ENCODE peak calls at places on chromosome 4, in seven cellular contexts. One of them, this sample, is unnamed.

GRCh38 chr4:92305148-92305877 is 1.5 kb downstream of the GRID2 start:
- DNase-seq in K562: no peak
- DNase-seq in GM12878: no peak
- DNase-seq in H1: peak
- DNase-seq in SK-N-SH: peak
- DNase-seq in HepG2: no peak
- DNase-seq in HCT116: peak
- DNase-seq in this sample: no peak

GRCh38 chr4:105197777-105198176 is 51.1 kb downstream of the TET2 start:
- DNase-seq in HepG2: no peak
- DNase-seq in SK-N-SH: no peak
- DNase-seq in GM12878: no peak
- DNase-seq in H1: no peak
- DNase-seq in K562: no peak
- DNase-seq in HCT116: no peak
- DNase-seq in this sample: no peak

GRCh38 chr4:60187428-60187827 is 1012.7 kb upstream of the ADGRL3 start:
- DNase-seq in K562: no peak
- DNase-seq in SK-N-SH: no peak
- DNase-seq in HepG2: no peak
- DNase-seq in HCT116: no peak
- DNase-seq in GM12878: no peak
- DNase-seq in H1: no peak
- DNase-seq in this sample: no peak

GRCh38 chr4:112075129-112075753 is 70.0 kb upstream of the FAM241A start:
- DNase-seq in HepG2: peak
- DNase-seq in HCT116: peak
- DNase-seq in H1: no peak
- DNase-seq in SK-N-SH: peak
- DNase-seq in GM12878: no peak
- DNase-seq in K562: peak
- DNase-seq in this sample: peak

GRCh38 chr4:79528241-79528706 is 120.2 kb upstream of the GK2 start:
- DNase-seq in SK-N-SH: no peak
- DNase-seq in K562: no peak
- DNase-seq in HepG2: no peak
- DNase-seq in H1: no peak
- DNase-seq in HCT116: no peak
- DNase-seq in GM12878: no peak
- DNase-seq in this sample: no peak

GRCh38 chr4:40744218-40744617 is 5.5 kb upstream of the NSUN7 start:
- DNase-seq in GM12878: no peak
- DNase-seq in K562: no peak
- DNase-seq in HepG2: no peak
- DNase-seq in SK-N-SH: no peak
- DNase-seq in HCT116: no peak
- DNase-seq in H1: no peak
- DNase-seq in this sample: no peak

GRCh38 chr4:70838972-70839536 is 636 bp downstream of the GRSF1 start:
- DNase-seq in SK-N-SH: peak
- DNase-seq in K562: peak
- DNase-seq in H1: no peak
- DNase-seq in HCT116: no peak
- DNase-seq in HepG2: peak
- DNase-seq in GM12878: no peak
- DNase-seq in this sample: peak

GRCh38 chr4:73869130-73870055 is at the start of gene CXCL1:
- DNase-seq in H1: no peak
- DNase-seq in GM12878: no peak
- DNase-seq in HCT116: no peak
- DNase-seq in SK-N-SH: peak
- DNase-seq in HepG2: no peak
- DNase-seq in K562: peak
- DNase-seq in this sample: no peak

GRCh38 chr4:31022702-31023101 is 302.5 kb downstream of the PCDH7 start:
- DNase-seq in HCT116: no peak
- DNase-seq in HepG2: no peak
- DNase-seq in GM12878: no peak
- DNase-seq in K562: no peak
- DNase-seq in SK-N-SH: no peak
- DNase-seq in H1: no peak
- DNase-seq in this sample: no peak

GRCh38 chr4:176845636-176846035 is 52.9 kb upstream of the VEGFC start:
- DNase-seq in HCT116: no peak
- DNase-seq in SK-N-SH: no peak
- DNase-seq in GM12878: no peak
- DNase-seq in HepG2: no peak
- DNase-seq in K562: no peak
- DNase-seq in H1: no peak
- DNase-seq in this sample: no peak

GRCh38 chr4:11487876-11488545 is 59.3 kb upstream of the HS3ST1 start:
- DNase-seq in K562: no peak
- DNase-seq in HepG2: no peak
- DNase-seq in H1: no peak
- DNase-seq in HCT116: no peak
- DNase-seq in GM12878: no peak
- DNase-seq in SK-N-SH: no peak
- DNase-seq in this sample: no peak

GRCh38 chr4:67869580-67870190 is 14.1 kb downstream of the TMPRSS11D start:
- DNase-seq in H1: no peak
- DNase-seq in GM12878: no peak
- DNase-seq in K562: no peak
- DNase-seq in HCT116: no peak
- DNase-seq in HepG2: no peak
- DNase-seq in SK-N-SH: no peak
- DNase-seq in this sample: no peak

GRCh38 chr4:65223601-65224000 is 446.7 kb downstream of the EPHA5 start:
- DNase-seq in H1: no peak
- DNase-seq in HepG2: no peak
- DNase-seq in GM12878: no peak
- DNase-seq in K562: no peak
- DNase-seq in SK-N-SH: no peak
- DNase-seq in HCT116: no peak
- DNase-seq in this sample: peak

GRCh38 chr4:142336251-142336934 is 509.7 kb downstream of the INPP4B start:
- DNase-seq in GM12878: no peak
- DNase-seq in SK-N-SH: no peak
- DNase-seq in K562: no peak
- DNase-seq in HCT116: no peak
- DNase-seq in HepG2: no peak
- DNase-seq in H1: no peak
- DNase-seq in this sample: no peak

GRCh38 chr4:141802324-141802723 is 165.9 kb downstream of the IL15 start:
- DNase-seq in SK-N-SH: no peak
- DNase-seq in K562: no peak
- DNase-seq in GM12878: no peak
- DNase-seq in HCT116: no peak
- DNase-seq in H1: no peak
- DNase-seq in HepG2: no peak
- DNase-seq in this sample: no peak

GRCh38 chr4:142549726-142550463 is 296.2 kb downstream of the INPP4B start:
- DNase-seq in HCT116: peak
- DNase-seq in HepG2: no peak
- DNase-seq in GM12878: no peak
- DNase-seq in SK-N-SH: no peak
- DNase-seq in K562: no peak
- DNase-seq in H1: no peak
- DNase-seq in this sample: no peak

GRCh38 chr4:169698331-169698730 is 59.4 kb downstream of the HPF1 start:
- DNase-seq in HepG2: no peak
- DNase-seq in HCT116: no peak
- DNase-seq in GM12878: no peak
- DNase-seq in SK-N-SH: no peak
- DNase-seq in H1: no peak
- DNase-seq in K562: no peak
- DNase-seq in this sample: no peak

GRCh38 chr4:48116582-48116981 is 17.5 kb downstream of the TXK start:
- DNase-seq in GM12878: no peak
- DNase-seq in K562: no peak
- DNase-seq in HCT116: no peak
- DNase-seq in H1: no peak
- DNase-seq in SK-N-SH: no peak
- DNase-seq in HepG2: no peak
- DNase-seq in this sample: no peak

GRCh38 chr4:166972071-166972470 is 262.2 kb downstream of the SPOCK3 start:
- DNase-seq in H1: no peak
- DNase-seq in HepG2: no peak
- DNase-seq in SK-N-SH: no peak
- DNase-seq in HCT116: no peak
- DNase-seq in K562: no peak
- DNase-seq in GM12878: no peak
- DNase-seq in this sample: no peak
- TF ChIP-seq JUND in H1: no peak
- TF ChIP-seq JUND in HepG2: no peak
- TF ChIP-seq JUND in SK-N-SH: no peak
- TF ChIP-seq JUND in HCT116: no peak
- TF ChIP-seq JUND in K562: no peak
- TF ChIP-seq JUND in GM12878: no peak
- TF ChIP-seq JUND in this sample: no peak

DNA sequence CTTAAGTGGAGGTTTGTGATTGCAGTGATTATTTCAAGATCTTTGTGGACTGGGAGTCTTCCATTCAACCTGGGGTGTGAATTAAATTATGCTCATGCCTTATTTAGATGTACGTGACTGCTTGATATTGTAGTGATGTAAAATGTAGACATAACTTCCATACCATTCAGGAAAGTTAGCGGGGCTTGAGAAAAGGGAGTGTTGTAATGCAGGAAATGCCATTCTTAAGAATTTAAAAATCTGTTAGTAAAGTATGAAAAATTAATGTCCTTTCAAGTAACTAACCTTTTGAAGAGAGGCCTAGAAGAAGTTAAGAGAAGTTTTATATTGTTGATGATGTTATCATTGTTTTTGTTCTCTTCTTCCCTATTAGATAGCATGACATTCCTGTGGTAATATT is 318.2 kb downstream of the CCSER1 start:
- DNase-seq in K562: no peak
- DNase-seq in SK-N-SH: no peak
- DNase-seq in HepG2: no peak
- DNase-seq in H1: no peak
- DNase-seq in GM12878: no peak
- DNase-seq in HCT116: no peak
- DNase-seq in this sample: no peak
- TF ChIP-seq JUND in K562: no peak
- TF ChIP-seq JUND in SK-N-SH: no peak
- TF ChIP-seq JUND in HepG2: no peak
- TF ChIP-seq JUND in H1: no peak
- TF ChIP-seq JUND in GM12878: no peak
- TF ChIP-seq JUND in HCT116: no peak
- TF ChIP-seq JUND in this sample: no peak

GRCh38 chr4:118967393-118967792 is 78.7 kb downstream of the SYNPO2 start:
- DNase-seq in HepG2: no peak
- DNase-seq in GM12878: no peak
- DNase-seq in SK-N-SH: no peak
- DNase-seq in HCT116: no peak
- DNase-seq in H1: no peak
- DNase-seq in K562: no peak
- DNase-seq in this sample: no peak

GRCh38 chr4:118968006-118968405 is 79.4 kb downstream of the SYNPO2 start:
- DNase-seq in GM12878: peak
- DNase-seq in H1: peak
- DNase-seq in HepG2: no peak
- DNase-seq in SK-N-SH: no peak
- DNase-seq in HCT116: no peak
- DNase-seq in K562: no peak
- DNase-seq in this sample: peak

GRCh38 chr4:118962540-118962939 is 73.9 kb downstream of the SYNPO2 start:
- DNase-seq in HCT116: no peak
- DNase-seq in K562: no peak
- DNase-seq in HepG2: no peak
- DNase-seq in H1: no peak
- DNase-seq in GM12878: no peak
- DNase-seq in SK-N-SH: no peak
- DNase-seq in this sample: no peak

GRCh38 chr4:118968813-118969212 is 80.2 kb downstream of the SYNPO2 start:
- DNase-seq in HCT116: no peak
- DNase-seq in H1: no peak
- DNase-seq in HepG2: no peak
- DNase-seq in SK-N-SH: no peak
- DNase-seq in GM12878: no peak
- DNase-seq in K562: no peak
- DNase-seq in this sample: no peak

DNA sequence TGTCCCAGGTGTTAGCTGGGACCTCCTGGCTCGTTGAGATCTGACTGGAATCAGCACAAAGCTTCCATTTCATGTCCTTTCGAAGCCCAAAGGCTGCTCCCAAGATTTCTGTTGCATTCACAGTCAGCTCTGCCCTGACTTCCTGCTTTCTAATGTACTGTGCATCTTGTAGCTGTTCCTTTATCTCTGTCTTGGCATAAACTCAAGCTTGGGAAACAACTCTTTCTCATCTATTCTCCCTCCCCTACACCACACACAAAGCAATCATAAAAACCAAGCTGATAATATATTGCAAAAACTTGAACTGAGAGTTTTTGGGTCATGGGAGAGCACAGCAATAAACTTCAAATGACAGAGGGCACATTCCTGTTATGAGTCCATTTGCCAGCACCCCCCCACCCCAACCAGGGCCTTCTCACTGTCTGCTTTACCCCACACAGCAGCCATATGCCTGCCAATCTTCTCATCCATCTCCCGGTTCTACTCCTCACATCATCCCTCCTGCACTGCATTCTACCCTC is 76.3 kb downstream of the SYNPO2 start:
- DNase-seq in K562: no peak
- DNase-seq in SK-N-SH: no peak
- DNase-seq in H1: no peak
- DNase-seq in HepG2: no peak
- DNase-seq in HCT116: no peak
- DNase-seq in GM12878: no peak
- DNase-seq in this sample: no peak
- TF ChIP-seq JUND in K562: no peak
- TF ChIP-seq JUND in SK-N-SH: no peak
- TF ChIP-seq JUND in H1: no peak
- TF ChIP-seq JUND in HepG2: no peak
- TF ChIP-seq JUND in HCT116: no peak
- TF ChIP-seq JUND in GM12878: no peak
- TF ChIP-seq JUND in this sample: no peak

GRCh38 chr4:122122083-122122482 is 30.0 kb upstream of the BLTP1 start:
- DNase-seq in HCT116: no peak
- DNase-seq in H1: no peak
- DNase-seq in GM12878: no peak
- DNase-seq in K562: no peak
- DNase-seq in SK-N-SH: no peak
- DNase-seq in HepG2: no peak
- DNase-seq in this sample: no peak

GRCh38 chr4:122118243-122118642 is 33.9 kb upstream of the BLTP1 start:
- DNase-seq in K562: peak
- DNase-seq in HCT116: no peak
- DNase-seq in H1: no peak
- DNase-seq in HepG2: no peak
- DNase-seq in GM12878: no peak
- DNase-seq in SK-N-SH: no peak
- DNase-seq in this sample: no peak

GRCh38 chr4:122119739-122120138 is 32.4 kb upstream of the BLTP1 start:
- DNase-seq in H1: no peak
- DNase-seq in HCT116: no peak
- DNase-seq in SK-N-SH: no peak
- DNase-seq in HepG2: no peak
- DNase-seq in K562: no peak
- DNase-seq in GM12878: no peak
- DNase-seq in this sample: no peak

GRCh38 chr4:122121593-122121992 is 30.5 kb upstream of the BLTP1 start:
- DNase-seq in SK-N-SH: no peak
- DNase-seq in GM12878: no peak
- DNase-seq in H1: no peak
- DNase-seq in HCT116: no peak
- DNase-seq in K562: no peak
- DNase-seq in HepG2: no peak
- DNase-seq in this sample: no peak

GRCh38 chr4:122117743-122118142 is 34.4 kb upstream of the BLTP1 start:
- DNase-seq in HepG2: no peak
- DNase-seq in HCT116: no peak
- DNase-seq in H1: no peak
- DNase-seq in K562: peak
- DNase-seq in GM12878: no peak
- DNase-seq in SK-N-SH: no peak
- DNase-seq in this sample: no peak
- TF ChIP-seq JUND in HepG2: no peak
- TF ChIP-seq JUND in HCT116: no peak
- TF ChIP-seq JUND in H1: no peak
- TF ChIP-seq JUND in K562: no peak
- TF ChIP-seq JUND in GM12878: no peak
- TF ChIP-seq JUND in SK-N-SH: no peak
- TF ChIP-seq JUND in this sample: no peak